ENCODE peak calls at places on chromosomes 11 and 22, in eight cellular contexts. I is NCI-H446 treated with DMSO at 0.1 percent for 48 hours; J is sciatic nerve; X is stimulated activated CD8-positive, alpha-beta memory T cell treated with anti-CD3 and anti-CD28 coated beads, Interleukin-15, amount 100 ng/mL, for 4 hours; T is iris pigment epithelial cell; Q is OCI-M1; L is globus pallidus; W is Caco-2. U is an unnamed sample.

GRCh38 chr22:19576460-19577421 is 52.5 kb upstream of the CLDN5 start:
- DNase-seq in I (no peak), J (no peak), X (peak), T (peak), Q (peak), L (no peak), W (no peak), U (peak)

GRCh38 chr11:107018902-107019493 is 722 bp upstream of the GUCY1A2 start:
- DNase-seq in I (no peak), J (peak), X (no peak), T (peak), Q (no peak), L (peak), W (peak), U (peak)

GRCh38 chr22:38348751-38349496 is 31.7 kb upstream of the CSNK1E start:
- DNase-seq in I (no peak), J (peak), X (no peak), T (no peak), Q (no peak), L (no peak), W (no peak), U (no peak)

GRCh38 chr11:121790435-121790834 is 325.6 kb downstream of the BLID start:
- DNase-seq in I (no peak), J (no peak), X (no peak), T (no peak), Q (no peak), L (no peak), W (no peak), U (peak)

GRCh38 chr22:17990167-17990566 is 34.2 kb downstream of the MICAL3 start:
- DNase-seq in I (no peak), J (no peak), X (no peak), T (peak), Q (no peak), L (no peak), W (no peak), U (peak)

GRCh38 chr11:125164422-125165110 is at the start of gene PKNOX2:
- DNase-seq in I (no peak), J (peak), X (peak), T (peak), Q (peak), L (peak), W (peak), U (peak)

GRCh38 chr22:49210606-49211005 is 617.1 kb downstream of the BRD1 start:
- DNase-seq in I (no peak), J (peak), X (no peak), T (no peak), Q (no peak), L (no peak), W (no peak), U (no peak)

GRCh38 chr11:6681949-6682348 is 1.2 kb downstream of the MRPL17 start:
- DNase-seq in I (no peak), J (no peak), X (no peak), T (peak), Q (no peak), L (no peak), W (no peak), U (peak)

GRCh38 chr11:105579111-105579510 is 30.8 kb upstream of the GRIA4 start:
- DNase-seq in I (no peak), J (no peak), X (no peak), T (no peak), Q (no peak), L (no peak), W (no peak), U (no peak)

GRCh38 chr22:40265783-40266182 is 80.5 kb upstream of the ADSL start:
- DNase-seq in I (no peak), J (no peak), X (no peak), T (no peak), Q (no peak), L (no peak), W (no peak), U (no peak)

GRCh38 chr11:121482231-121483129 is 29.7 kb upstream of the SORL1-AS1 start:
- DNase-seq in I (no peak), J (no peak), X (no peak), T (no peak), Q (no peak), L (peak), W (no peak), U (no peak)

GRCh38 chr11:61699737-61700160 is 19.6 kb downstream of the DAGLA start:
- DNase-seq in I (no peak), J (peak), X (no peak), T (no peak), Q (no peak), L (peak), W (peak), U (no peak)

GRCh38 chr11:111412293-111412692 is 33.2 kb upstream of the POU2AF1 start:
- DNase-seq in I (no peak), J (no peak), X (no peak), T (no peak), Q (no peak), L (no peak), W (no peak), U (no peak)

GRCh38 chr11:102318469-102318868 is 1.2 kb downstream of the BIRC3 start:
- DNase-seq in I (no peak), J (no peak), X (peak), T (peak), Q (no peak), L (no peak), W (no peak), U (peak)

GRCh38 chr22:47293368-47294221 is 531.1 kb downstream of the TBC1D22A start:
- DNase-seq in I (no peak), J (no peak), X (no peak), T (no peak), Q (no peak), L (no peak), W (peak), U (no peak)

GRCh38 chr22:43253839-43254238 is 66.9 kb upstream of the TTLL12 start:
- DNase-seq in I (no peak), J (no peak), X (no peak), T (no peak), Q (no peak), L (no peak), W (no peak), U (no peak)

GRCh38 chr11:9001736-9002135 is 2.1 kb downstream of the NRIP3 start:
- DNase-seq in I (no peak), J (no peak), X (peak), T (peak), Q (peak), L (no peak), W (no peak), U (peak)

GRCh38 chr11:36222755-36223635 is 66.2 kb downstream of the COMMD9 start:
- DNase-seq in I (peak), J (no peak), X (no peak), T (no peak), Q (no peak), L (no peak), W (no peak), U (no peak)

GRCh38 chr22:24128631-24129601 is 52.4 kb upstream of the SUSD2 start:
- DNase-seq in I (no peak), J (no peak), X (no peak), T (no peak), Q (no peak), L (no peak), W (no peak), U (no peak)

GRCh38 chr11:17719028-17719939 is at the start of gene MYOD1:
- DNase-seq in I (no peak), J (no peak), X (no peak), T (peak), Q (no peak), L (no peak), W (no peak), U (no peak)

GRCh38 chr11:64396079-64396591 is 37.2 kb downstream of the RPS6KA4 start:
- DNase-seq in I (no peak), J (no peak), X (no peak), T (peak), Q (no peak), L (no peak), W (no peak), U (no peak)

GRCh38 chr11:57599381-57599780 is 1.9 kb downstream of the SERPING1 start:
- DNase-seq in I (no peak), J (no peak), X (no peak), T (peak), Q (no peak), L (no peak), W (no peak), U (no peak)

GRCh38 chr11:41997860-41998259 is 538.4 kb upstream of the LRRC4C start:
- DNase-seq in I (no peak), J (no peak), X (no peak), T (no peak), Q (no peak), L (no peak), W (no peak), U (no peak)

GRCh38 chr11:79415411-79415810 is 25.4 kb downstream of the TENM4 start:
- DNase-seq in I (no peak), J (no peak), X (no peak), T (peak), Q (no peak), L (no peak), W (no peak), U (no peak)

GRCh38 chr11:112620621-112621394 is 340.4 kb upstream of the NCAM1 start:
- DNase-seq in I (no peak), J (no peak), X (no peak), T (peak), Q (no peak), L (no peak), W (no peak), U (no peak)

GRCh38 chr11:7480132-7480531 is 5.2 kb upstream of the OLFML1 start:
- DNase-seq in I (no peak), J (no peak), X (no peak), T (peak), Q (no peak), L (no peak), W (no peak), U (no peak)

GRCh38 chr22:30717331-30717921 is 22.8 kb downstream of the OSBP2 start:
- DNase-seq in I (peak), J (no peak), X (no peak), T (peak), Q (no peak), L (no peak), W (no peak), U (peak)

GRCh38 chr22:20154602-20155183 is 3.8 kb upstream of the CCDC188 start:
- DNase-seq in I (no peak), J (no peak), X (no peak), T (no peak), Q (no peak), L (no peak), W (no peak), U (no peak)

GRCh38 chr11:8031248-8032115 is 44.3 kb downstream of the EIF3F start:
- DNase-seq in I (no peak), J (no peak), X (no peak), T (no peak), Q (no peak), L (no peak), W (no peak), U (no peak)